ENCODE peak calls at places on chromosomes 4 and X, in seven cellular contexts. G is MG63, Q is IMR-90, D is A549, V is hypothalamus, H is ureter, N is psoas muscle. L is an unnamed sample.
A peak's percentile ranks its signal among the peaks of the same experiment; 100 is the strongest.

GRCh38 chr4:152644130-152644529 is 35.7 kb downstream of the TMEM154 start:
- DNase-seq in G (no peak), Q (no peak), D (no peak), V (no peak), H (no peak), N (no peak), L (no peak)

GRCh38 chrX:39206746-39207145 is 405.5 kb downstream of the MID1IP1 start:
- DNase-seq in G (no peak), Q (no peak), D (no peak), V (no peak), H (no peak), N (no peak), L (no peak)

GRCh38 chr4:124804584-124804983 is 92.1 kb upstream of the ANKRD50 start:
- DNase-seq in G (no peak), Q (peak; percentile 18), D (no peak), V (no peak), H (no peak), N (no peak), L (no peak)

GRCh38 chr4:83025563-83025962 is 9.4 kb upstream of the COPS4 start:
- DNase-seq in G (no peak), Q (no peak), D (no peak), V (no peak), H (no peak), N (no peak), L (no peak)

GRCh38 chrX:116417214-116417613 is 19.2 kb upstream of the SLC6A14 start:
- DNase-seq in G (no peak), Q (no peak), D (no peak), V (no peak), H (no peak), N (no peak), L (no peak)

GRCh38 chrX:39397561-39398200 is 596.4 kb downstream of the MID1IP1 start:
- DNase-seq in G (no peak), Q (no peak), D (no peak), V (no peak), H (no peak), N (no peak), L (no peak)

GRCh38 chrX:6129751-6130150 is 98.9 kb downstream of the NLGN4X start:
- DNase-seq in G (no peak), Q (no peak), D (no peak), V (no peak), H (no peak), N (no peak), L (no peak)

GRCh38 chr4:159141193-159141592 is 38.3 kb downstream of the RAPGEF2 start:
- DNase-seq in G (no peak), Q (peak; percentile 79), D (peak; percentile 1), V (no peak), H (no peak), N (no peak), L (no peak)

GRCh38 chr4:117085185-117085701 is at the start of gene TRAM1L1:
- DNase-seq in G (peak; percentile 65), Q (peak; percentile 63), D (peak; percentile 61), V (peak; percentile 55), H (peak; percentile 54), N (peak; percentile 73), L (peak; percentile 81)

GRCh38 chr4:55921093-55921492 is 27.7 kb upstream of the CEP135 start:
- DNase-seq in G (no peak), Q (no peak), D (no peak), V (no peak), H (no peak), N (no peak), L (no peak)

GRCh38 chr4:37719021-37719420 is 32.8 kb upstream of the RELL1 start:
- DNase-seq in G (no peak), Q (peak; percentile 40), D (no peak), V (no peak), H (no peak), N (no peak), L (peak; percentile 44)

GRCh38 chr4:69800599-69800998 is 40.2 kb upstream of the SULT1B1 start:
- DNase-seq in G (peak; percentile 32), Q (no peak), D (no peak), V (no peak), H (no peak), N (no peak), L (no peak)

GRCh38 chrX:133655262-133655913 is 240.1 kb upstream of the GPC4 start:
- DNase-seq in G (no peak), Q (no peak), D (no peak), V (no peak), H (no peak), N (no peak), L (no peak)